ENCODE peak calls at places on chromosomes 4 and X, in five cellular contexts. A is HTR-8/SVneo, Y is NCI-H82, D is OCI-LY7, V is AG08396. X is an unnamed sample.

GRCh38 chr4:17956245-17956644 is 65.3 kb downstream of the LCORL start:
- DNase-seq in A (no peak), Y (no peak), D (no peak), V (no peak), X (no peak)

GRCh38 chr4:20251796-20252655 is at the start of gene SLIT2:
- DNase-seq in A (peak), Y (peak), D (no peak), V (peak), X (peak)

GRCh38 chr4:139768913-139769312 is 103.3 kb downstream of the MGST2 start:
- DNase-seq in A (no peak), Y (peak), D (no peak), V (no peak), X (no peak)

GRCh38 chr4:94032754-94033153 is 174.9 kb upstream of the SMARCAD1 start:
- DNase-seq in A (no peak), Y (peak), D (no peak), V (no peak), X (no peak)

GRCh38 chr4:162640152-162640551 is 476.4 kb upstream of the FSTL5 start:
- DNase-seq in A (no peak), Y (no peak), D (no peak), V (no peak), X (no peak)

GRCh38 chrX:3815896-3816664 is 102.6 kb upstream of the PRKX start:
- DNase-seq in A (peak), Y (peak), D (peak), V (peak), X (peak)

GRCh38 chr4:15805583-15806517 is 27.7 kb downstream of the CD38 start:
- DNase-seq in A (peak), Y (peak), D (peak), V (peak), X (peak)

GRCh38 chr4:80335554-80336358 is at the start of gene CFAP299:
- DNase-seq in A (peak), Y (peak), D (peak), V (peak), X (peak)

GRCh38 chrX:68343551-68343950 is 89.7 kb downstream of the OPHN1 start:
- DNase-seq in A (no peak), Y (no peak), D (no peak), V (no peak), X (no peak)